ENCODE peak calls at places on chromosomes 7 and 10, in nine cellular contexts. One of them, this sample, is unnamed.

GRCh38 chr10:114825513-114826253 is 4.1 kb downstream of the FHIP2A start:
- DNase-seq in RWPE1: no peak
- DNase-seq in B cell: no peak
- DNase-seq in mucosa of descending colon: no peak
- DNase-seq in A549: peak
- DNase-seq in transverse colon: no peak
- DNase-seq in fibroblast of lung: peak
- DNase-seq in tibial nerve: no peak
- DNase-seq in Calu3: no peak
- DNase-seq in this sample: no peak

GRCh38 chr7:140304071-140304799 is 94.1 kb downstream of the SLC37A3 start:
- DNase-seq in RWPE1: no peak
- DNase-seq in B cell: peak
- DNase-seq in mucosa of descending colon: peak
- DNase-seq in A549: peak
- DNase-seq in transverse colon: no peak
- DNase-seq in fibroblast of lung: peak
- DNase-seq in tibial nerve: no peak
- DNase-seq in Calu3: no peak
- DNase-seq in this sample: no peak

GRCh38 chr10:113126506-113127192 is 176.6 kb downstream of the TCF7L2 start:
- DNase-seq in RWPE1: peak
- DNase-seq in B cell: peak
- DNase-seq in mucosa of descending colon: peak
- DNase-seq in A549: peak
- DNase-seq in transverse colon: peak
- DNase-seq in fibroblast of lung: peak
- DNase-seq in tibial nerve: peak
- DNase-seq in Calu3: peak
- DNase-seq in this sample: peak

GRCh38 chr10:131141645-131142445 is 169.7 kb downstream of the TCERG1L start:
- DNase-seq in RWPE1: no peak
- DNase-seq in B cell: no peak
- DNase-seq in mucosa of descending colon: no peak
- DNase-seq in A549: no peak
- DNase-seq in transverse colon: no peak
- DNase-seq in fibroblast of lung: no peak
- DNase-seq in tibial nerve: no peak
- DNase-seq in Calu3: no peak
- DNase-seq in this sample: no peak

GRCh38 chr10:131954356-131954965 is 27.3 kb downstream of the BNIP3 start:
- DNase-seq in RWPE1: no peak
- DNase-seq in B cell: no peak
- DNase-seq in mucosa of descending colon: no peak
- DNase-seq in A549: no peak
- DNase-seq in transverse colon: no peak
- DNase-seq in fibroblast of lung: no peak
- DNase-seq in tibial nerve: no peak
- DNase-seq in Calu3: no peak
- DNase-seq in this sample: no peak

GRCh38 chr7:128039487-128040099 is 8.4 kb upstream of the LRRC4 start:
- DNase-seq in RWPE1: no peak
- DNase-seq in B cell: no peak
- DNase-seq in mucosa of descending colon: peak
- DNase-seq in A549: no peak
- DNase-seq in transverse colon: no peak
- DNase-seq in fibroblast of lung: no peak
- DNase-seq in tibial nerve: no peak
- DNase-seq in Calu3: no peak
- DNase-seq in this sample: no peak

GRCh38 chr7:45686441-45687184 is 112.4 kb downstream of the ADCY1 start:
- DNase-seq in RWPE1: no peak
- DNase-seq in B cell: no peak
- DNase-seq in mucosa of descending colon: no peak
- DNase-seq in A549: no peak
- DNase-seq in transverse colon: no peak
- DNase-seq in fibroblast of lung: no peak
- DNase-seq in tibial nerve: peak
- DNase-seq in Calu3: no peak
- DNase-seq in this sample: no peak

GRCh38 chr7:157955383-157955999 is 618.7 kb downstream of the DNAJB6 start:
- DNase-seq in RWPE1: no peak
- DNase-seq in B cell: no peak
- DNase-seq in mucosa of descending colon: no peak
- DNase-seq in A549: no peak
- DNase-seq in transverse colon: no peak
- DNase-seq in fibroblast of lung: no peak
- DNase-seq in tibial nerve: no peak
- DNase-seq in Calu3: no peak
- DNase-seq in this sample: no peak

GRCh38 chr7:13336227-13336626 is 648.8 kb downstream of the ARL4A start:
- DNase-seq in RWPE1: peak
- DNase-seq in B cell: no peak
- DNase-seq in mucosa of descending colon: no peak
- DNase-seq in A549: no peak
- DNase-seq in transverse colon: no peak
- DNase-seq in fibroblast of lung: peak
- DNase-seq in tibial nerve: no peak
- DNase-seq in Calu3: no peak
- DNase-seq in this sample: no peak

GRCh38 chr10:93173867-93174845 is 100.5 kb downstream of the CYP26A1 start:
- DNase-seq in RWPE1: no peak
- DNase-seq in B cell: no peak
- DNase-seq in mucosa of descending colon: peak
- DNase-seq in A549: no peak
- DNase-seq in transverse colon: peak
- DNase-seq in fibroblast of lung: no peak
- DNase-seq in tibial nerve: no peak
- DNase-seq in Calu3: no peak
- DNase-seq in this sample: no peak

GRCh38 chr7:36283711-36284130 is 105.9 kb upstream of the ANLN start:
- DNase-seq in RWPE1: no peak
- DNase-seq in B cell: peak
- DNase-seq in mucosa of descending colon: peak
- DNase-seq in A549: no peak
- DNase-seq in transverse colon: peak
- DNase-seq in fibroblast of lung: no peak
- DNase-seq in tibial nerve: peak
- DNase-seq in Calu3: no peak
- DNase-seq in this sample: no peak

GRCh38 chr10:79342811-79343541 is 4.3 kb upstream of the PPIF start:
- DNase-seq in RWPE1: no peak
- DNase-seq in B cell: no peak
- DNase-seq in mucosa of descending colon: peak
- DNase-seq in A549: no peak
- DNase-seq in transverse colon: no peak
- DNase-seq in fibroblast of lung: peak
- DNase-seq in tibial nerve: no peak
- DNase-seq in Calu3: no peak
- DNase-seq in this sample: no peak

GRCh38 chr7:81110673-81111072 is 191.8 kb upstream of the SEMA3C start:
- DNase-seq in RWPE1: no peak
- DNase-seq in B cell: no peak
- DNase-seq in mucosa of descending colon: no peak
- DNase-seq in A549: no peak
- DNase-seq in transverse colon: no peak
- DNase-seq in fibroblast of lung: no peak
- DNase-seq in tibial nerve: no peak
- DNase-seq in Calu3: no peak
- DNase-seq in this sample: no peak

GRCh38 chr7:156056548-156056947 is 244.3 kb upstream of the SHH start:
- DNase-seq in RWPE1: no peak
- DNase-seq in B cell: no peak
- DNase-seq in mucosa of descending colon: no peak
- DNase-seq in A549: no peak
- DNase-seq in transverse colon: no peak
- DNase-seq in fibroblast of lung: no peak
- DNase-seq in tibial nerve: no peak
- DNase-seq in Calu3: no peak
- DNase-seq in this sample: no peak

GRCh38 chr7:74412061-74412460 is 41.6 kb upstream of the GTF2IRD1 start:
- DNase-seq in RWPE1: no peak
- DNase-seq in B cell: no peak
- DNase-seq in mucosa of descending colon: no peak
- DNase-seq in A549: no peak
- DNase-seq in transverse colon: no peak
- DNase-seq in fibroblast of lung: no peak
- DNase-seq in tibial nerve: no peak
- DNase-seq in Calu3: no peak
- DNase-seq in this sample: no peak

GRCh38 chr10:110857265-110858158 is 14.2 kb upstream of the PDCD4 start:
- DNase-seq in RWPE1: no peak
- DNase-seq in B cell: no peak
- DNase-seq in mucosa of descending colon: peak
- DNase-seq in A549: no peak
- DNase-seq in transverse colon: peak
- DNase-seq in fibroblast of lung: peak
- DNase-seq in tibial nerve: peak
- DNase-seq in Calu3: no peak
- DNase-seq in this sample: no peak
- TF ChIP-seq CTCF in RWPE1: no peak
- TF ChIP-seq CTCF in B cell: no peak
- TF ChIP-seq CTCF in mucosa of descending colon: no peak
- TF ChIP-seq CTCF in A549: no peak
- TF ChIP-seq CTCF in transverse colon: no peak
- TF ChIP-seq CTCF in fibroblast of lung: no peak
- TF ChIP-seq CTCF in tibial nerve: no peak
- TF ChIP-seq CTCF in Calu3: no peak
- TF ChIP-seq CTCF in this sample: no peak

DNA sequence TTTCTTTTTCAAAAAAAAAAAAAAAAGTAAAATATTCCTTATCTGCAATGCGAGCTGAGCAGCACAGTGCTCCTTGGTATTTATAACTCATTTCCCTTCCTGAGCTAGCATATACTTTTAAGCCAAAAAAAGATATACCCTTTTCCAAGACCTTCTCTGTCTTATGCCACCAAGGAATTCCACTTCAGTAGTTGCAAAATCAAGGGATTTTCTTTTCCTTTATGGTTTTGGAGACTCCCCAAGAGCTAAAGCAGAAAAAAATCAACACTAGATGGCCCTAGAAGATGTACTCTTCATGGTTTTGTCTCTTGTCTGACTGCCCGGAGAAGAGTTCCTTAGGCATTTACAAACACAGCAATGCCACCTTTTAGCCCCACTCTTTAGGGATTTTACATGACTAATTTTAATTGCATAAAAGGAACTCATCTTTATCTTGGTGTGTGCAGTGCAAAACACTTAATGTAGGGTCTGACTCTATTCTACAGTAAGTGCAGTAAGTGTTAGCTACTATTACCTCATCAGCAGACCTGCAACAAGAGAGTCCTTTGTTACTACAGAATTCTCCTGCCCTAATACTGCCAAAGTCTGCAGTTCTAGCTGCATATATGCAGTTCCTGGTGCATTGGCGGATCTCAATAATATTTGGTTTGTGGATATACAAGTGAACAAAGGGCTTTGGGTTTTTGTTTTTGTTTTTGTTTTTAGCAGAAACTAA is 443.3 kb downstream of the GFRA1 start:
- DNase-seq in RWPE1: no peak
- DNase-seq in B cell: no peak
- DNase-seq in mucosa of descending colon: no peak
- DNase-seq in A549: peak
- DNase-seq in transverse colon: no peak
- DNase-seq in fibroblast of lung: peak
- DNase-seq in tibial nerve: no peak
- DNase-seq in Calu3: no peak
- DNase-seq in this sample: no peak
- TF ChIP-seq CTCF in RWPE1: no peak
- TF ChIP-seq CTCF in B cell: no peak
- TF ChIP-seq CTCF in mucosa of descending colon: no peak
- TF ChIP-seq CTCF in A549: peak
- TF ChIP-seq CTCF in transverse colon: no peak
- TF ChIP-seq CTCF in fibroblast of lung: peak
- TF ChIP-seq CTCF in tibial nerve: peak
- TF ChIP-seq CTCF in Calu3: no peak
- TF ChIP-seq CTCF in this sample: no peak

GRCh38 chr7:109351493-109351892 is 781.8 kb downstream of the DNAJB9 start:
- DNase-seq in RWPE1: no peak
- DNase-seq in B cell: no peak
- DNase-seq in mucosa of descending colon: no peak
- DNase-seq in A549: no peak
- DNase-seq in transverse colon: no peak
- DNase-seq in fibroblast of lung: no peak
- DNase-seq in tibial nerve: no peak
- DNase-seq in Calu3: no peak
- DNase-seq in this sample: no peak

GRCh38 chr7:109354552-109354951 is 784.9 kb downstream of the DNAJB9 start:
- DNase-seq in RWPE1: no peak
- DNase-seq in B cell: no peak
- DNase-seq in mucosa of descending colon: no peak
- DNase-seq in A549: no peak
- DNase-seq in transverse colon: no peak
- DNase-seq in fibroblast of lung: no peak
- DNase-seq in tibial nerve: no peak
- DNase-seq in Calu3: no peak
- DNase-seq in this sample: no peak

GRCh38 chr7:109354000-109354399 is 784.3 kb downstream of the DNAJB9 start:
- DNase-seq in RWPE1: no peak
- DNase-seq in B cell: no peak
- DNase-seq in mucosa of descending colon: no peak
- DNase-seq in A549: no peak
- DNase-seq in transverse colon: no peak
- DNase-seq in fibroblast of lung: no peak
- DNase-seq in tibial nerve: no peak
- DNase-seq in Calu3: no peak
- DNase-seq in this sample: no peak
- TF ChIP-seq CTCF in RWPE1: no peak
- TF ChIP-seq CTCF in B cell: no peak
- TF ChIP-seq CTCF in mucosa of descending colon: no peak
- TF ChIP-seq CTCF in A549: no peak
- TF ChIP-seq CTCF in transverse colon: no peak
- TF ChIP-seq CTCF in fibroblast of lung: no peak
- TF ChIP-seq CTCF in tibial nerve: no peak
- TF ChIP-seq CTCF in Calu3: no peak
- TF ChIP-seq CTCF in this sample: no peak

DNA sequence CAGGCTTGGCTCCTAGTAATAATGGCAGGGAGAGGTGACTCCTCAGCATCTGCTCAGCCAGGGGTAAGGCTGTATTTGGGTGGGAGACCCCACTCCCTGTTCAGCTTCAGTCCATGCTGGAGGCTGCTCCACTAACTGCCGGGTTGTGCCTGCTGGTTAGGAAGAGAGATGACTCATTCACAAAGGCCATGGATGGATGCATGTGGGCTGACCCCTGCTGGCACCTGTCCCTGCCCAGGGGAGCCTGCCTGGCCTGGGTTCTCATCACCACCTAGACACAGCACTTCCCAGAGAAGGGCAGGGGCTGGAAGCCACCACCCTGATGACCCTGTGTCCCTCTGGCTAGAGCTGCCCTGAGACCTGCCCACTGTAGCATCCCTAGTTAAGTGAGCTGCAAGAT is 59.0 kb downstream of the VSTM4 start:
- DNase-seq in RWPE1: no peak
- DNase-seq in B cell: no peak
- DNase-seq in mucosa of descending colon: no peak
- DNase-seq in A549: no peak
- DNase-seq in transverse colon: no peak
- DNase-seq in fibroblast of lung: no peak
- DNase-seq in tibial nerve: no peak
- DNase-seq in Calu3: no peak
- DNase-seq in this sample: no peak
- TF ChIP-seq CTCF in RWPE1: no peak
- TF ChIP-seq CTCF in B cell: no peak
- TF ChIP-seq CTCF in mucosa of descending colon: no peak
- TF ChIP-seq CTCF in A549: no peak
- TF ChIP-seq CTCF in transverse colon: no peak
- TF ChIP-seq CTCF in fibroblast of lung: no peak
- TF ChIP-seq CTCF in tibial nerve: no peak
- TF ChIP-seq CTCF in Calu3: no peak
- TF ChIP-seq CTCF in this sample: no peak